ENCODE peak calls at places on chromosomes 12 and 14, in five cellular contexts. One of them, this sample, is unnamed.

GRCh38 chr12:18239561-18239960 is 21.8 kb upstream of the PIK3C2G start:
- DNase-seq in adrenal gland: no peak
- DNase-seq in foreskin fibroblast: no peak
- DNase-seq in tibial artery: no peak
- DNase-seq in GM13977: no peak
- DNase-seq in this sample: no peak

GRCh38 chr14:21534576-21534975 is 8.4 kb upstream of the SALL2 start:
- DNase-seq in tibial artery: no peak
- DNase-seq in adrenal gland: no peak
- DNase-seq in foreskin fibroblast: no peak
- DNase-seq in GM13977: no peak
- DNase-seq in this sample: no peak

GRCh38 chr12:132477009-132477702 is 12.8 kb upstream of the FBRSL1 start:
- DNase-seq in foreskin fibroblast: no peak
- DNase-seq in GM13977: no peak
- DNase-seq in adrenal gland: no peak
- DNase-seq in tibial artery: no peak
- DNase-seq in this sample: peak

GRCh38 chr12:1590083-1590979 is 4.0 kb downstream of the FBXL14 start:
- DNase-seq in GM13977: no peak
- DNase-seq in tibial artery: no peak
- DNase-seq in foreskin fibroblast: peak
- DNase-seq in adrenal gland: peak
- DNase-seq in this sample: no peak

GRCh38 chr14:31291210-31291609 is 83.6 kb upstream of the HECTD1 start:
- DNase-seq in GM13977: no peak
- DNase-seq in adrenal gland: no peak
- DNase-seq in tibial artery: no peak
- DNase-seq in foreskin fibroblast: no peak
- DNase-seq in this sample: no peak

GRCh38 chr14:76780875-76781647 is 19.8 kb downstream of the VASH1 start:
- DNase-seq in tibial artery: peak
- DNase-seq in GM13977: no peak
- DNase-seq in foreskin fibroblast: peak
- DNase-seq in adrenal gland: peak
- DNase-seq in this sample: no peak

GRCh38 chr12:72790273-72790672 is 518.1 kb downstream of the TRHDE start:
- DNase-seq in tibial artery: no peak
- DNase-seq in GM13977: no peak
- DNase-seq in foreskin fibroblast: peak
- DNase-seq in adrenal gland: no peak
- DNase-seq in this sample: no peak

GRCh38 chr14:104436047-104436531 is 143.5 kb upstream of the C14orf180 start:
- DNase-seq in foreskin fibroblast: no peak
- DNase-seq in GM13977: peak
- DNase-seq in tibial artery: peak
- DNase-seq in adrenal gland: peak
- DNase-seq in this sample: no peak

GRCh38 chr12:53862206-53862605 is 76.4 kb upstream of the HOXC13 start:
- DNase-seq in tibial artery: no peak
- DNase-seq in adrenal gland: no peak
- DNase-seq in foreskin fibroblast: no peak
- DNase-seq in GM13977: no peak
- DNase-seq in this sample: no peak

GRCh38 chr12:92784795-92785562 is 82.2 kb downstream of the PLEKHG7 start:
- DNase-seq in tibial artery: no peak
- DNase-seq in adrenal gland: no peak
- DNase-seq in GM13977: peak
- DNase-seq in foreskin fibroblast: peak
- DNase-seq in this sample: peak

GRCh38 chr14:98494582-98494981 is 777.4 kb downstream of the BCL11B start:
- DNase-seq in adrenal gland: no peak
- DNase-seq in GM13977: no peak
- DNase-seq in foreskin fibroblast: no peak
- DNase-seq in tibial artery: no peak
- DNase-seq in this sample: peak

GRCh38 chr12:76688627-76689026 is 75.3 kb upstream of the ZDHHC17 start:
- DNase-seq in GM13977: no peak
- DNase-seq in foreskin fibroblast: no peak
- DNase-seq in adrenal gland: no peak
- DNase-seq in tibial artery: no peak
- DNase-seq in this sample: peak
- TF ChIP-seq CTCF in GM13977: peak
- TF ChIP-seq CTCF in foreskin fibroblast: peak
- TF ChIP-seq CTCF in adrenal gland: peak
- TF ChIP-seq CTCF in tibial artery: no peak
- TF ChIP-seq CTCF in this sample: peak

GRCh38 chr12:107586256-107586970 is 99.2 kb upstream of the PWP1 start:
- DNase-seq in adrenal gland: no peak
- DNase-seq in GM13977: no peak
- DNase-seq in foreskin fibroblast: no peak
- DNase-seq in tibial artery: no peak
- DNase-seq in this sample: no peak
- TF ChIP-seq CTCF in adrenal gland: no peak
- TF ChIP-seq CTCF in GM13977: no peak
- TF ChIP-seq CTCF in foreskin fibroblast: no peak
- TF ChIP-seq CTCF in tibial artery: no peak
- TF ChIP-seq CTCF in this sample: no peak

GRCh38 chr14:68098834-68099233 is 279.3 kb downstream of the RAD51B start:
- DNase-seq in GM13977: no peak
- DNase-seq in tibial artery: no peak
- DNase-seq in foreskin fibroblast: no peak
- DNase-seq in adrenal gland: no peak
- DNase-seq in this sample: no peak

GRCh38 chr14:68089146-68089715 is 269.7 kb downstream of the RAD51B start:
- DNase-seq in tibial artery: no peak
- DNase-seq in GM13977: peak
- DNase-seq in foreskin fibroblast: peak
- DNase-seq in adrenal gland: no peak
- DNase-seq in this sample: no peak

GRCh38 chr14:68097727-68098126 is 278.1 kb downstream of the RAD51B start:
- DNase-seq in GM13977: no peak
- DNase-seq in tibial artery: no peak
- DNase-seq in adrenal gland: no peak
- DNase-seq in foreskin fibroblast: no peak
- DNase-seq in this sample: no peak

GRCh38 chr14:68099348-68100045 is 279.9 kb downstream of the RAD51B start:
- DNase-seq in adrenal gland: no peak
- DNase-seq in foreskin fibroblast: no peak
- DNase-seq in GM13977: no peak
- DNase-seq in tibial artery: no peak
- DNase-seq in this sample: no peak

GRCh38 chr14:68094158-68094557 is 274.6 kb downstream of the RAD51B start:
- DNase-seq in tibial artery: no peak
- DNase-seq in GM13977: no peak
- DNase-seq in adrenal gland: no peak
- DNase-seq in foreskin fibroblast: no peak
- DNase-seq in this sample: no peak
- TF ChIP-seq CTCF in tibial artery: no peak
- TF ChIP-seq CTCF in GM13977: no peak
- TF ChIP-seq CTCF in adrenal gland: no peak
- TF ChIP-seq CTCF in foreskin fibroblast: no peak
- TF ChIP-seq CTCF in this sample: no peak

DNA sequence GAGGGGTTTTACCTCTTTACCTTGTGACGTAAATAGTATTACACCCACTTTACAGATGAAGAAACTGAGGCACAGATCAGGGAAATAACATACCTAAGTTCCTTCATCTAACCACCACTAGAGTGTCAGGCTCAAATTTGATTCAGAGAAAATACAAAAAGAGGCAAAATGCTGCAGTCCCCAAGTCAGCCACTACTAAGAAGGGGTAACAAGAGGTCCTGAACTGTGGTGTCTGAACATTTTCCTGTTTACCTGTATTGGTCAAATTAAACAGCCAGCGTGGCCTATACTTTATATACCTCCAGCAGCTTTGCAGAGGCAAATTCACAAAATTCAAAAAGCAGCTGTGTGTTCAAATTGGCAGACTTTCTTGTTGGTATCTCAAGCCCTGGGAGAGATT is 92.0 kb downstream of the TBX5 start:
- DNase-seq in tibial artery: no peak
- DNase-seq in GM13977: no peak
- DNase-seq in foreskin fibroblast: no peak
- DNase-seq in adrenal gland: no peak
- DNase-seq in this sample: no peak
- TF ChIP-seq CTCF in tibial artery: no peak
- TF ChIP-seq CTCF in GM13977: no peak
- TF ChIP-seq CTCF in foreskin fibroblast: no peak
- TF ChIP-seq CTCF in adrenal gland: no peak
- TF ChIP-seq CTCF in this sample: no peak

GRCh38 chr12:125159687-125160086 is 94.5 kb downstream of the AACS start:
- DNase-seq in foreskin fibroblast: no peak
- DNase-seq in tibial artery: no peak
- DNase-seq in adrenal gland: no peak
- DNase-seq in GM13977: no peak
- DNase-seq in this sample: no peak
- TF ChIP-seq CTCF in foreskin fibroblast: no peak
- TF ChIP-seq CTCF in tibial artery: no peak
- TF ChIP-seq CTCF in adrenal gland: no peak
- TF ChIP-seq CTCF in GM13977: no peak
- TF ChIP-seq CTCF in this sample: no peak